ENCODE peak calls at places on chromosomes 11 and 22, in nine cellular contexts. C is NCI-H524, V is iris pigment epithelial cell, I is right atrium auricular region, M is RCC 7860, W is suprapubic skin, B is nephron progenitor cell, S is HTR-8/SVneo, O is RPMI8226. Q is an unnamed sample.
A peak's percentile ranks its signal among the peaks of the same experiment; 100 is the strongest.

GRCh38 chr11:34668583-34669053 is 47.7 kb downstream of the EHF start:
- DNase-seq in C (no peak), V (no peak), I (no peak), M (no peak), W (no peak), B (no peak), S (no peak), O (no peak), Q (no peak)

GRCh38 chr22:48477031-48477721 is 1350.5 kb downstream of the BRD1 start:
- DNase-seq in C (no peak), V (no peak), I (no peak), M (no peak), W (peak; percentile 55), B (no peak), S (no peak), O (no peak), Q (no peak)

GRCh38 chr11:15505155-15505554 is 390.4 kb downstream of the INSC start:
- DNase-seq in C (no peak), V (no peak), I (no peak), M (no peak), W (no peak), B (no peak), S (no peak), O (no peak), Q (no peak)

GRCh38 chr22:46547179-46547882 is 9.9 kb upstream of the CELSR1 start:
- DNase-seq in C (no peak), V (peak; percentile 62), I (peak; percentile 71), M (peak; percentile 88), W (peak; percentile 80), B (peak; percentile 57), S (peak; percentile 70), O (no peak), Q (no peak)

GRCh38 chr11:129251067-129251466 is 58.9 kb upstream of the ARHGAP32 start:
- DNase-seq in C (no peak), V (peak; percentile 70), I (no peak), M (no peak), W (no peak), B (no peak), S (no peak), O (no peak), Q (no peak)

GRCh38 chr11:58513747-58514367 is 6.0 kb upstream of the OR5B21 start:
- DNase-seq in C (peak; percentile 6), V (peak; percentile 70), I (no peak), M (peak; percentile 14), W (no peak), B (peak; percentile 47), S (peak; percentile 52), O (peak; percentile 59), Q (peak; percentile 61)

GRCh38 chr11:118205979-118206611 is 18.7 kb downstream of the JAML start:
- DNase-seq in C (no peak), V (no peak), I (no peak), M (no peak), W (no peak), B (no peak), S (no peak), O (no peak), Q (no peak)

GRCh38 chr11:45348729-45349128 is 62.6 kb upstream of the SYT13 start:
- DNase-seq in C (no peak), V (no peak), I (no peak), M (no peak), W (no peak), B (no peak), S (no peak), O (no peak), Q (no peak)

GRCh38 chr11:88246680-88247079 is 71.4 kb upstream of the RAB38 start:
- DNase-seq in C (no peak), V (peak; percentile 79), I (no peak), M (no peak), W (no peak), B (no peak), S (no peak), O (no peak), Q (no peak)

GRCh38 chr11:17266781-17267180 is 9.8 kb upstream of the NUCB2 start:
- DNase-seq in C (no peak), V (no peak), I (no peak), M (no peak), W (no peak), B (no peak), S (no peak), O (no peak), Q (no peak)

GRCh38 chr11:72058416-72059034 is 21.8 kb downstream of the NUMA1 start:
- DNase-seq in C (no peak), V (peak; percentile 25), I (no peak), M (no peak), W (no peak), B (no peak), S (no peak), O (no peak), Q (no peak)

GRCh38 chr22:19707347-19708322 is 6.7 kb upstream of the SEPTIN5 start:
- DNase-seq in C (no peak), V (no peak), I (no peak), M (no peak), W (peak; percentile 62), B (no peak), S (no peak), O (no peak), Q (peak; percentile 27)

GRCh38 chr11:6824461-6824860 is 21.0 kb upstream of the OR10A5 start:
- DNase-seq in C (no peak), V (no peak), I (no peak), M (no peak), W (no peak), B (no peak), S (no peak), O (no peak), Q (no peak)

GRCh38 chr11:777288-778255 is at the start of gene GATD1:
- DNase-seq in C (peak; percentile 50), V (peak; percentile 82), I (peak; percentile 87), M (peak; percentile 64), W (peak; percentile 93), B (peak; percentile 98), S (peak; percentile 98), O (peak; percentile 92), Q (peak; percentile 100)

GRCh38 chr11:61375709-61376108 is 13.5 kb downstream of the TMEM138 start:
- DNase-seq in C (no peak), V (no peak), I (no peak), M (no peak), W (no peak), B (no peak), S (no peak), O (no peak), Q (no peak)

GRCh38 chr11:12281571-12282478 is 95.5 kb upstream of the PARVA start:
- DNase-seq in C (peak; percentile 40), V (peak; percentile 75), I (peak; percentile 96), M (peak; percentile 59), W (peak; percentile 90), B (peak; percentile 89), S (peak; percentile 82), O (peak; percentile 66), Q (peak; percentile 85)

GRCh38 chr11:65087827-65088226 is 3.8 kb downstream of the ZFPL1 start:
- DNase-seq in C (no peak), V (no peak), I (no peak), M (no peak), W (no peak), B (no peak), S (no peak), O (no peak), Q (no peak)

GRCh38 chr11:104051806-104052205 is 15.4 kb downstream of the DDI1 start:
- DNase-seq in C (no peak), V (no peak), I (no peak), M (no peak), W (no peak), B (no peak), S (no peak), O (no peak), Q (no peak)

GRCh38 chr11:104668797-104669463 is 229.3 kb downstream of the CASP12 start:
- DNase-seq in C (no peak), V (peak; percentile 96), I (no peak), M (peak; percentile 88), W (no peak), B (no peak), S (peak; percentile 62), O (no peak), Q (no peak)

GRCh38 chr11:96622026-96622634 is 232.3 kb downstream of the JRKL start:
- DNase-seq in C (no peak), V (no peak), I (no peak), M (no peak), W (no peak), B (no peak), S (no peak), O (no peak), Q (no peak)

GRCh38 chr11:128814856-128815705 is 52.0 kb downstream of the KCNJ1 start:
- DNase-seq in C (peak; percentile 18), V (peak; percentile 92), I (peak; percentile 74), M (no peak), W (no peak), B (peak; percentile 71), S (peak; percentile 66), O (no peak), Q (peak; percentile 44)

GRCh38 chr22:20232781-20233180 is 35.3 kb downstream of the RTN4R start:
- DNase-seq in C (peak; percentile 29), V (no peak), I (no peak), M (no peak), W (no peak), B (no peak), S (no peak), O (no peak), Q (no peak)

GRCh38 chr11:20647976-20648565 is 21.3 kb upstream of the NELL1 start:
- DNase-seq in C (peak; percentile 44), V (peak; percentile 24), I (no peak), M (peak; percentile 11), W (no peak), B (peak; percentile 69), S (peak; percentile 54), O (peak; percentile 51), Q (peak; percentile 66)

GRCh38 chr11:121757480-121758125 is 304.8 kb upstream of the SORL1-AS1 start:
- DNase-seq in C (no peak), V (peak; percentile 34), I (no peak), M (no peak), W (no peak), B (no peak), S (no peak), O (peak; percentile 7), Q (no peak)

GRCh38 chr11:86577663-86578636 is 94.5 kb downstream of the ME3 start:
- DNase-seq in C (no peak), V (peak; percentile 90), I (peak; percentile 69), M (peak; percentile 49), W (peak; percentile 91), B (no peak), S (no peak), O (no peak), Q (no peak)

GRCh38 chr11:65870706-65871681 is 1.6 kb downstream of the EFEMP2 start:
- DNase-seq in C (no peak), V (no peak), I (no peak), M (no peak), W (no peak), B (peak; percentile 48), S (no peak), O (no peak), Q (no peak)

GRCh38 chr11:94068764-94069163 is 47.6 kb downstream of the HEPHL1 start:
- DNase-seq in C (no peak), V (peak; percentile 3), I (no peak), M (no peak), W (no peak), B (no peak), S (no peak), O (no peak), Q (no peak)

GRCh38 chr11:17645190-17645970 is 74.0 kb upstream of the MYOD1 start:
- DNase-seq in C (no peak), V (no peak), I (no peak), M (no peak), W (no peak), B (no peak), S (no peak), O (no peak), Q (peak; percentile 18)

GRCh38 chr11:78595431-78596130 is 20.9 kb upstream of the NARS2 start:
- DNase-seq in C (no peak), V (no peak), I (no peak), M (no peak), W (no peak), B (peak; percentile 32), S (no peak), O (no peak), Q (no peak)

GRCh38 chr22:44273175-44273574 is 39.6 kb downstream of the SHISAL1 start:
- DNase-seq in C (no peak), V (no peak), I (no peak), M (no peak), W (no peak), B (no peak), S (no peak), O (no peak), Q (no peak)

GRCh38 chr11:69321877-69322350 is 28.0 kb downstream of the MYEOV start:
- DNase-seq in C (no peak), V (peak; percentile 65), I (no peak), M (peak; percentile 90), W (peak; percentile 21), B (no peak), S (no peak), O (no peak), Q (no peak)

Q was measured in D341Med.